ENCODE peak calls at places on chromosomes 12 and 14, in seven cellular contexts. S is ovary, I is cardiac muscle cell, U is MM.1S, A is suprapubic skin, K is IMR-90, T is fibroblast of lung. X is an unnamed sample.

GRCh38 chr14:104302794-104303405 is 164.5 kb downstream of the KIF26A start:
- DNase-seq in S (no peak), I (no peak), U (no peak), A (no peak), K (no peak), T (no peak), X (no peak)

GRCh38 chr14:22088614-22089359 is 415.2 kb upstream of the OR4E1 start:
- DNase-seq in S (no peak), I (no peak), U (no peak), A (no peak), K (peak; percentile 27), T (peak; percentile 4), X (no peak)

GRCh38 chr12:31057671-31058070 is 16.0 kb upstream of the DDX11 start:
- DNase-seq in S (no peak), I (no peak), U (no peak), A (no peak), K (no peak), T (no peak), X (no peak)

GRCh38 chr14:104800600-104801283 is at the start of gene ZBTB42:
- DNase-seq in S (peak; percentile 79), I (peak; percentile 77), U (peak; percentile 63), A (no peak), K (peak; percentile 48), T (peak; percentile 61), X (no peak)

GRCh38 chr14:69351385-69351784 is 46.7 kb downstream of the ERH start:
- DNase-seq in S (no peak), I (no peak), U (no peak), A (no peak), K (no peak), T (no peak), X (no peak)

GRCh38 chr12:104372048-104372720 is 68.6 kb downstream of the EID3 start:
- DNase-seq in S (no peak), I (no peak), U (no peak), A (no peak), K (no peak), T (peak; percentile 33), X (no peak)

GRCh38 chr14:61332658-61333029 is 11.3 kb downstream of the PRKCH start:
- DNase-seq in S (no peak), I (no peak), U (no peak), A (no peak), K (no peak), T (no peak), X (no peak)

GRCh38 chr12:15208140-15208539 is 13.1 kb downstream of the RERG start:
- DNase-seq in S (no peak), I (no peak), U (no peak), A (no peak), K (no peak), T (no peak), X (no peak)

GRCh38 chr12:24975425-24975824 is 26.5 kb upstream of the BCAT1 start:
- DNase-seq in S (no peak), I (peak; percentile 32), U (no peak), A (no peak), K (no peak), T (peak; percentile 45), X (no peak)

GRCh38 chr12:49201595-49202295 is 12.9 kb upstream of the TUBA1A start:
- DNase-seq in S (no peak), I (no peak), U (no peak), A (no peak), K (peak; percentile 70), T (peak; percentile 89), X (no peak)

GRCh38 chr12:6734506-6735082 is 10.7 kb downstream of the COPS7A start:
- DNase-seq in S (no peak), I (no peak), U (no peak), A (no peak), K (no peak), T (no peak), X (no peak)

GRCh38 chr14:35949933-35950332 is 123.8 kb downstream of the BRMS1L start:
- DNase-seq in S (no peak), I (no peak), U (no peak), A (no peak), K (no peak), T (peak; percentile 14), X (no peak)

GRCh38 chr12:94220804-94221203 is 72.4 kb downstream of the PLXNC1 start:
- DNase-seq in S (no peak), I (no peak), U (no peak), A (no peak), K (no peak), T (no peak), X (no peak)

GRCh38 chr12:84599539-84599938 is 313.1 kb downstream of the SLC6A15 start:
- DNase-seq in S (no peak), I (no peak), U (no peak), A (no peak), K (no peak), T (peak; percentile 48), X (no peak)

GRCh38 chr14:94004015-94004414 is 6.9 kb downstream of the CCDC197 start:
- DNase-seq in S (no peak), I (no peak), U (no peak), A (no peak), K (no peak), T (no peak), X (no peak)

GRCh38 chr12:62631531-62632520 is 165.2 kb downstream of the MON2 start:
- DNase-seq in S (peak; percentile 74), I (peak; percentile 47), U (no peak), A (peak; percentile 83), K (peak; percentile 61), T (peak; percentile 91), X (no peak)

DNA sequence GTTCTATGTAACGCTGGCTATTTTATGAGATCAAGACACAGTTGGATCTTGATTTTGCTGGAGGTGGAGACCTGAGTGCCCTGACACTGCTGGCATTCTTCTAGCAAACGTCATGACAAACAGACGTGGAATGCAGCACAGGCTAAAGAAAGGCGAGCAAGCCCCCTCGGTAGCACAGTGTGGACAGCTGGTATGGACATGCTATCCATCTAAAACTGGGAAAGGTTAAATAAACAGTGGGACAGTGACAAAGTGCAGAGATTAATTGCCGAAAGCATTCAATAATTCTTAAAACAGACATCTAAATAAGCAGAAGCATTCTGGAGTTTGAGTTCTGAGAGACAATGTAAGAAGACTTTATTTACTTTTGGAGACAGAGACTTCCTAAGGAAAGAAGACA is 237.2 kb downstream of the FBXL14 start:
- DNase-seq in S (no peak), I (peak; percentile 68), U (no peak), A (no peak), K (peak; percentile 60), T (peak; percentile 78), X (no peak)
- H3K27ac ChIP-seq in S (no peak overlapping the region), I (peak overlapping the region; percentile 87), U (no peak overlapping the region), A (no peak overlapping the region), K (no peak overlapping the region), T (no peak overlapping the region), X (no peak overlapping the region)

DNA sequence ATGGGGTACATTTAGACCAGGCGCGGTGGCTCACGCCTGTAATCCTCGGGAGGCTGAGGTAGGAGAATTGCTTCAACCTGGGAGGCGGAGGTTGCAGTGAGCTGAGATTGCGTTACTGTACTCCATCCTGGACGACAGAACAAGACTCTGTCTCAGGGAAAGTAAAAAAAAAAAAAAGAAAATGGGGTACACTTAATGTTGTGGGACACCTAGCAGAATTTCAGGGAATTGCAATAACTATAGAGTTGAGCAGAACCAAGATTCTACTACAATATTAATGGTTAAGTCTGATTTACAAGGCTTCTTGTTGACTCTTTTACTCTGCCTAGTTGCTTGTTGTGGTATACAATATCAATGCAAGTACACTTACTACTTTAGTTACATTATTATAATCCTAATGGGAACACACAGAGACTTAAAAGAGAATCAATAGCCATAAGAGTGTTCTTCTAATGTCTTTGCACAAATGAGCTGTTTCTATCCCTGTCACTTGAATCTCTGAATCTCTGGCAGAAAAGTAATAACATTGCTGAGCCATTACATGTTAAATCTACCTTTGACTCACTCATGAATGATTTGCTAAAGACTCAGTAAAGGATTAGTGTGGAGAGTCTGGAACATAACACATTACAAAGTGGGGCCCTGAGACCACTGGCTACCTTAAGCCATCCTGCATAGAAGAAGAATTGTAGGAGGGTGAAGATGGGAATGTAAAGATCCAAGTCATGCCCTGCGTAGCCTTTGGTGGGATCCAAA is 22.7 kb downstream of the BEST3 start:
- DNase-seq in S (no peak), I (no peak), U (peak; percentile 16), A (no peak), K (peak; percentile 18), T (peak; percentile 18), X (no peak)
- TF ChIP-seq CTCF in S (no peak), I (no peak), U (no peak), A (no peak), K (peak; percentile 21), T (no peak), X (no peak)

GRCh38 chr12:33834672-33835071 is 187.6 kb upstream of the ALG10 start:
- DNase-seq in S (no peak), I (no peak), U (no peak), A (no peak), K (no peak), T (no peak), X (no peak)
- H3K27ac ChIP-seq in S (no peak overlapping the region), I (no peak overlapping the region), U (no peak overlapping the region), A (no peak overlapping the region), K (no peak overlapping the region), T (no peak overlapping the region), X (no peak overlapping the region)

GRCh38 chr12:91575631-91576030 is 393.0 kb upstream of the DCN start:
- DNase-seq in S (no peak), I (no peak), U (no peak), A (no peak), K (no peak), T (no peak), X (no peak)

GRCh38 chr12:91574975-91575374 is 392.4 kb upstream of the DCN start:
- DNase-seq in S (no peak), I (no peak), U (peak; percentile 45), A (no peak), K (no peak), T (no peak), X (no peak)

GRCh38 chr12:91576432-91576831 is 393.8 kb upstream of the DCN start:
- DNase-seq in S (no peak), I (no peak), U (no peak), A (no peak), K (no peak), T (no peak), X (no peak)

GRCh38 chr12:91579516-91580263 is 397.1 kb upstream of the DCN start:
- DNase-seq in S (no peak), I (no peak), U (no peak), A (no peak), K (no peak), T (no peak), X (no peak)

DNA sequence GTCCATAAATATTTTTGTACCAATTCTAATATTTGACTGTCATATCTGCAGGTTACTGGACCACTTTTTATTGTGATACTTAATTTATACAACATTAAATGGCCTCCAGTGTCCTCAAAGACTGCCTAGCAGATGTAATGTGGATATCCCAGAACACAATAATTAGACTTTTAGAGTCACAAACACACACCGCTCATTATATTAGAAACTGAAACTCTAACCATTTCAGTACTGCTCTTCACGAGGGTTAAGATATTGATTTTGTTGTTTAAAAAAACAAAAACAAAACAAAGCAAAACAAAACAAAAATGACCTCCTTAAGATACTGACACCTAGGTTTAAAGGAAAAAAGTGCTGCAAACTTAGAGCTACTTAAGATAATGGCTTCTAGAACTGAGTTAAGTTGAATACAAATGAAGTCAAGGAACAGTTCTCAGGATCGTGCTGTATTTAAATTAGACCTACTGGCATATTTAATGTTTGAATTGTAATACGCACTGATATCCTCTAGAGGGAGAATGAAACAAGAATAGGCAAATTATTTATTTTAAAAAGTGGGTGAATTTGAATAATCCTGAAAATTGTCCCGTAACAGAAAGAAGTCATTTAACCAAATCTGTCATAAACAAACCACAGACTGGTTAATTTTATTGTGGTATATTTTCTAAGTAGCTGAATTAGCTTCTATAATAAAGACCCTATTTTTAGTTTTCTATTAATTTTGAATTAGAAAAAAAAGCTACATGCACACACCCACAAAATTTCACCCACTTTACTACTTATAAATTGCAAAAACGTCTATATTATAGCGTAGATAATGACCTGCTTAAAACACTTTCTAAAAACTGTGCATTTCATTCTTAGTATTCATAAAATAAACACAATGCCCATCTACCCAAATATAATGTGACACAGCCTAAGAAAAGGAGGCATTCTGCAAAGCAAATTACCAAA is 395.2 kb upstream of the DCN start:
- DNase-seq in S (no peak), I (peak; percentile 35), U (peak; percentile 46), A (no peak), K (peak; percentile 35), T (peak; percentile 30), X (no peak)
- TF ChIP-seq CTCF in S (no peak), I (peak; percentile 55), U (peak; percentile 62), A (peak; percentile 55), K (peak; percentile 59), T (no peak), X (peak; percentile 68)

X was measured in vagina.